ENCODE peak calls at places on chromosomes 1 and 21, in nine cellular contexts. V is hepatocyte, A is substantia nigra, K is HT-29, C is Daoy, M is ecto neural progenitor cell, D is K562, T is HFF-Myc, P is MV-4-11. Y is an unnamed sample.

GRCh38 chr1:119554188-119554587 is 47.2 kb downstream of the HSD3B1 start:
- DNase-seq in V (peak; percentile 76), A (no peak), D (no peak), P (no peak), T (peak; percentile 74), M (no peak), K (peak; percentile 12), C (peak; percentile 93), Y (peak; percentile 14)

GRCh38 chr21:36551731-36552457 is 72.0 kb upstream of the CLDN14 start:
- DNase-seq in A (no peak), V (peak; percentile 55), T (peak; percentile 91), M (peak; percentile 17), C (peak; percentile 57), D (no peak), P (peak; percentile 93), K (no peak), Y (no peak)

GRCh38 chr1:6331543-6332246 is 61.9 kb downstream of the ACOT7 start:
- DNase-seq in M (no peak), V (no peak), D (no peak), A (no peak), P (no peak), C (no peak), T (no peak), K (peak; percentile 24), Y (no peak)

GRCh38 chr1:111422546-111423391 is 4.8 kb downstream of the OVGP1 start:
- DNase-seq in M (no peak), D (no peak), K (peak; percentile 90), T (no peak), A (no peak), C (peak; percentile 43), P (peak; percentile 67), V (peak; percentile 68), Y (no peak)

GRCh38 chr1:17465186-17465585 is 25.7 kb upstream of the RCC2 start:
- DNase-seq in T (no peak), A (no peak), P (peak; percentile 85), K (no peak), V (no peak), C (no peak), D (no peak), M (no peak), Y (no peak)

GRCh38 chr1:150973826-150974579 is 632 bp downstream of the CERS2 start:
- DNase-seq in A (peak; percentile 70), K (peak; percentile 57), D (peak; percentile 62), T (no peak), M (peak; percentile 72), C (peak; percentile 57), P (peak; percentile 26), V (peak; percentile 69), Y (peak; percentile 56)

GRCh38 chr1:11731719-11732283 is 4.1 kb upstream of the AGTRAP start:
- DNase-seq in T (no peak), K (no peak), C (peak; percentile 80), D (peak; percentile 57), V (peak; percentile 78), A (peak; percentile 37), M (peak; percentile 69), P (peak; percentile 54), Y (no peak)

GRCh38 chr1:245469734-245470133 is 314.9 kb downstream of the KIF26B start:
- DNase-seq in C (no peak), M (no peak), A (no peak), V (no peak), D (no peak), P (no peak), K (peak; percentile 47), T (no peak), Y (no peak)

GRCh38 chr1:234600418-234601216 is 9.4 kb downstream of the IRF2BP2 start:
- DNase-seq in P (peak; percentile 58), D (no peak), T (no peak), V (peak; percentile 80), A (no peak), M (no peak), C (no peak), K (peak; percentile 89), Y (peak; percentile 50)

GRCh38 chr1:227886993-227887696 is 60.6 kb downstream of the WNT9A start:
- DNase-seq in D (no peak), C (peak; percentile 2), A (no peak), K (no peak), M (peak; percentile 84), P (no peak), V (peak; percentile 89), T (peak; percentile 51), Y (no peak)

GRCh38 chr1:18149113-18149641 is 41.6 kb downstream of the IGSF21 start:
- DNase-seq in A (no peak), P (no peak), D (no peak), C (peak; percentile 53), M (peak; percentile 58), K (no peak), T (no peak), V (no peak), Y (no peak)

GRCh38 chr1:47232187-47232874 is at the start of gene TAL1:
- DNase-seq in P (no peak), A (no peak), D (peak; percentile 93), K (no peak), M (no peak), V (peak; percentile 37), T (no peak), C (no peak), Y (peak; percentile 67)

GRCh38 chr1:66395202-66396061 is 138.5 kb upstream of the SGIP1 start:
- DNase-seq in C (no peak), M (no peak), A (no peak), D (no peak), P (peak; percentile 96), V (peak; percentile 17), T (no peak), K (no peak), Y (no peak)

GRCh38 chr1:6098303-6099215 is 52.9 kb downstream of the KCNAB2 start:
- DNase-seq in M (no peak), A (no peak), T (peak; percentile 87), D (no peak), C (peak; percentile 55), K (no peak), P (no peak), V (no peak), Y (no peak)

GRCh38 chr1:217138173-217138838 is 415.1 kb upstream of the ESRRG start:
- DNase-seq in D (no peak), V (no peak), P (no peak), K (no peak), T (no peak), M (peak; percentile 53), A (no peak), C (no peak), Y (no peak)

GRCh38 chr21:46079357-46080170 is 18.3 kb upstream of the COL6A2 start:
- DNase-seq in T (peak; percentile 97), M (peak; percentile 40), P (no peak), K (no peak), D (no peak), V (peak; percentile 63), C (peak; percentile 94), A (no peak), Y (no peak)

GRCh38 chr1:234611799-234612351 is 1.9 kb upstream of the IRF2BP2 start:
- DNase-seq in A (peak; percentile 8), D (no peak), P (peak; percentile 76), C (peak; percentile 55), T (no peak), K (peak; percentile 71), M (peak; percentile 59), V (peak; percentile 72), Y (no peak)

GRCh38 chr1:1779691-1780597 is 1.7 kb upstream of the NADK start:
- DNase-seq in K (peak; percentile 35), A (no peak), V (peak; percentile 42), T (no peak), P (peak; percentile 95), C (peak; percentile 47), D (peak; percentile 41), M (no peak), Y (peak; percentile 85)

GRCh38 chr1:65979145-65979544 is 186.4 kb downstream of the PDE4B start:
- DNase-seq in P (no peak), D (no peak), C (peak; percentile 65), K (no peak), V (peak; percentile 50), A (no peak), T (no peak), M (no peak), Y (no peak)

GRCh38 chr1:183734600-183735036 is 70.3 kb upstream of the RGL1 start:
- DNase-seq in M (no peak), C (no peak), A (no peak), V (peak; percentile 35), K (no peak), P (peak; percentile 10), D (no peak), T (no peak), Y (no peak)

GRCh38 chr1:194358208-194358581 is 1171.8 kb upstream of the B3GALT2 start:
- DNase-seq in D (no peak), A (no peak), V (no peak), P (no peak), K (no peak), T (no peak), M (no peak), C (no peak), Y (no peak)

GRCh38 chr21:31354604-31355443 is 10.8 kb upstream of the TIAM1 start:
- DNase-seq in C (peak; percentile 98), P (no peak), M (no peak), V (no peak), D (no peak), A (no peak), K (peak; percentile 14), T (peak; percentile 29), Y (no peak)

GRCh38 chr1:6205849-6206845 is at the start of gene RNF207:
- DNase-seq in V (peak; percentile 91), C (peak; percentile 91), T (no peak), D (peak; percentile 84), P (no peak), A (no peak), M (peak; percentile 80), K (peak; percentile 83), Y (no peak)

GRCh38 chr21:41251961-41252642 is 64.5 kb upstream of the FAM3B start:
- DNase-seq in M (no peak), T (no peak), A (no peak), P (no peak), K (peak; percentile 35), V (no peak), D (no peak), C (peak; percentile 63), Y (no peak)

GRCh38 chr21:31580866-31581276 is 78.6 kb upstream of the SOD1 start:
- DNase-seq in K (peak; percentile 70), T (peak; percentile 40), M (peak; percentile 75), V (peak; percentile 81), A (no peak), C (peak; percentile 81), D (peak; percentile 71), P (peak; percentile 36), Y (peak; percentile 62)

GRCh38 chr1:162390396-162391185 is 9.1 kb downstream of the C1orf226 start:
- DNase-seq in V (no peak), K (no peak), C (no peak), M (no peak), D (no peak), T (no peak), A (no peak), P (no peak), Y (no peak)

GRCh38 chr1:41758904-41759548 is 159.7 kb downstream of the HIVEP3 start:
- DNase-seq in D (no peak), A (no peak), P (no peak), M (no peak), T (no peak), V (no peak), C (peak; percentile 45), K (no peak), Y (no peak)

GRCh38 chr1:92538413-92539061 is 51.8 kb upstream of the GFI1 start:
- DNase-seq in D (no peak), V (no peak), A (no peak), K (no peak), P (no peak), M (no peak), T (no peak), C (peak; percentile 19), Y (no peak)

GRCh38 chr1:83705091-83705490 is 293.8 kb downstream of the TTLL7 start:
- DNase-seq in D (no peak), K (no peak), P (peak; percentile 68), V (no peak), M (no peak), T (no peak), C (no peak), A (no peak), Y (no peak)

GRCh38 chr1:231162300-231162969 is 577 bp downstream of the TRIM67 start:
- DNase-seq in A (no peak), D (peak; percentile 90), M (peak; percentile 80), C (peak; percentile 62), P (no peak), V (peak; percentile 74), K (no peak), T (no peak), Y (peak; percentile 51)

GRCh38 chr1:97433520-97434175 is 487.2 kb downstream of the DPYD start:
- DNase-seq in A (no peak), V (peak; percentile 10), C (peak; percentile 11), P (peak; percentile 33), K (no peak), D (no peak), T (peak; percentile 59), M (no peak), Y (no peak)